ENCODE peak calls at places on chromosomes 13 and 19, in six cellular contexts. P is T follicular helper cell; E is AML-193; W is stimulated activated CD8-positive, alpha-beta memory T cell treated with anti-CD3 and anti-CD28 coated beads, Interleukin-7, amount 100 ng/mL, for 1 hour; C is ovary; M is KBM-7. D is an unnamed sample.

GRCh38 chr19:43474986-43475705 is 9.7 kb upstream of the LYPD3 start:
- DNase-seq in P (peak; percentile 97), E (no peak), W (peak; percentile 96), C (peak; percentile 98), M (no peak), D (peak; percentile 96)

GRCh38 chr13:90427322-90428272 is 919.9 kb upstream of the MIR17HG start:
- DNase-seq in P (no peak), E (no peak), W (no peak), C (no peak), M (no peak), D (no peak)

GRCh38 chr13:108786578-108787100 is 157.2 kb downstream of the MYO16 start:
- DNase-seq in P (no peak), E (no peak), W (no peak), C (no peak), M (no peak), D (no peak)

GRCh38 chr13:79231887-79232286 is 174.2 kb downstream of the RBM26 start:
- DNase-seq in P (no peak), E (no peak), W (no peak), C (no peak), M (no peak), D (no peak)

GRCh38 chr19:38264486-38265212 is at the start of gene SPINT2:
- DNase-seq in P (peak; percentile 18), E (peak; percentile 33), W (peak; percentile 13), C (no peak), M (no peak), D (no peak)

GRCh38 chr19:34480971-34481821 is at the start of gene WTIP:
- DNase-seq in P (no peak), E (no peak), W (no peak), C (peak; percentile 84), M (no peak), D (no peak)

GRCh38 chr19:37954421-37954874 is 47.4 kb downstream of the SIPA1L3 start:
- DNase-seq in P (no peak), E (no peak), W (no peak), C (no peak), M (peak; percentile 69), D (no peak)

GRCh38 chr13:31119966-31120733 is 41.6 kb downstream of the HSPH1 start:
- DNase-seq in P (no peak), E (no peak), W (no peak), C (no peak), M (no peak), D (no peak)

GRCh38 chr19:38229585-38230073 is 5.6 kb upstream of the DPF1 start:
- DNase-seq in P (peak; percentile 46), E (peak; percentile 62), W (peak; percentile 13), C (no peak), M (peak; percentile 93), D (peak; percentile 51)

GRCh38 chr19:55259540-55260210 is 858 bp upstream of the PPP6R1 start:
- DNase-seq in P (no peak), E (no peak), W (no peak), C (peak; percentile 43), M (no peak), D (no peak)